ENCODE peak calls at places on chromosomes 6 and 20, in four cellular contexts. Z is astrocyte of the cerebellum, H is transverse colon, U is GM20000. G is an unnamed sample.

GRCh38 chr6:101114703-101115102 is 233.6 kb upstream of the ASCC3 start:
- DNase-seq in Z (peak), H (no peak), U (peak), G (peak)

GRCh38 chr6:3825331-3825831 is 23.8 kb upstream of the FAM50B start:
- DNase-seq in Z (no peak), H (no peak), U (no peak), G (no peak)

GRCh38 chr6:151247510-151247909 is 7.7 kb downstream of the AKAP12 start:
- DNase-seq in Z (no peak), H (no peak), U (no peak), G (no peak)

GRCh38 chr6:110545081-110545872 is 68.9 kb upstream of the SLC22A16 start:
- DNase-seq in Z (no peak), H (no peak), U (no peak), G (no peak)

GRCh38 chr20:37220255-37220654 is 40.9 kb upstream of the MROH8 start:
- DNase-seq in Z (no peak), H (no peak), U (no peak), G (no peak)

GRCh38 chr6:134421496-134421895 is 103.6 kb upstream of the SGK1 start:
- DNase-seq in Z (no peak), H (no peak), U (no peak), G (no peak)

GRCh38 chr6:169139179-169139971 is 114.3 kb downstream of the THBS2 start:
- DNase-seq in Z (no peak), H (no peak), U (no peak), G (no peak)

GRCh38 chr6:111763381-111763780 is 109.9 kb downstream of the FYN start:
- DNase-seq in Z (no peak), H (no peak), U (no peak), G (no peak)

GRCh38 chr6:106901062-106901461 is 73.5 kb downstream of the CD24 start:
- DNase-seq in Z (no peak), H (no peak), U (no peak), G (no peak)

GRCh38 chr6:108581237-108581931 is 20.7 kb downstream of the FOXO3 start:
- DNase-seq in Z (peak), H (no peak), U (no peak), G (no peak)

GRCh38 chr6:141451508-141452353 is 681.0 kb upstream of the GJE1 start:
- DNase-seq in Z (no peak), H (no peak), U (no peak), G (no peak)

GRCh38 chr6:47059216-47059885 is 17.2 kb upstream of the ADGRF1 start:
- DNase-seq in Z (no peak), H (no peak), U (no peak), G (no peak)

GRCh38 chr6:36843169-36843568 is 3.9 kb upstream of the CPNE5 start:
- DNase-seq in Z (no peak), H (no peak), U (no peak), G (no peak)

GRCh38 chr6:121726596-121726995 is 291.1 kb downstream of the GJA1 start:
- DNase-seq in Z (no peak), H (no peak), U (no peak), G (no peak)

GRCh38 chr20:32737371-32738223 is 5.7 kb downstream of the COMMD7 start:
- DNase-seq in Z (peak), H (no peak), U (no peak), G (no peak)

GRCh38 chr20:42483694-42484303 is 705.9 kb downstream of the PTPRT start:
- DNase-seq in Z (no peak), H (peak), U (no peak), G (peak)

GRCh38 chr6:24117016-24117415 is 9.0 kb upstream of the NRSN1 start:
- DNase-seq in Z (no peak), H (no peak), U (no peak), G (no peak)

GRCh38 chr6:16205377-16206144 is 32.8 kb upstream of the GMPR start:
- DNase-seq in Z (peak), H (no peak), U (peak), G (peak)

GRCh38 chr6:53320964-53321363 is 27.8 kb downstream of the ELOVL5 start:
- DNase-seq in Z (no peak), H (no peak), U (no peak), G (no peak)

GRCh38 chr6:89997456-89998445 is 103.5 kb downstream of the GJA10 start:
- DNase-seq in Z (peak), H (peak), U (no peak), G (no peak)

GRCh38 chr20:35305682-35306556 is 13.7 kb upstream of the FAM83C start:
- DNase-seq in Z (peak), H (peak), U (no peak), G (no peak)

GRCh38 chr6:140226637-140227036 is 852.2 kb upstream of the CITED2 start:
- DNase-seq in Z (no peak), H (no peak), U (no peak), G (no peak)

GRCh38 chr20:44733341-44734069 is 12.2 kb upstream of the KCNK15 start:
- DNase-seq in Z (peak), H (peak), U (peak), G (peak)

GRCh38 chr6:19690676-19691075 is 146.5 kb upstream of the ID4 start:
- DNase-seq in Z (no peak), H (no peak), U (no peak), G (no peak)

GRCh38 chr20:38298768-38299288 is 5.1 kb upstream of the BPI start:
- DNase-seq in Z (no peak), H (peak), U (no peak), G (no peak)

DNA sequence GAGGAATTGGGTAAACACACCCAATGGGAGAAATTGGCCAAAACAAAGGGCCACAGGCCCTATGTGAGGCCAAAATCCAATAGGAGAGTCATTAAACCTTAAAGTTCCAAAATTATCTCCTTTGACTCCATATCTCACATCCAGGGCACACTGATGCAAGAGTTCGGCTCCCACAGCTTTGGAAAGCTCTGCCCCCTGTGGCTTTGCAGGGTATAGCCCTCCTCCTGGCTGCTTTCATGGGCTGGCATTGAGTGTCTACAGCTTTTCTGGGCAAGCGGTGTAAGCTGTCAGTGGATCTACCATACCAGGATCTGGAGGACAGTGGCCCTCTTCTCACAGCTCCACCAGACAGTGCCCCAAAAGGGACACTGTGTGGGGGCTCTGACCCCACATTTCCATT is 160.5 kb downstream of the ADGRG6 start:
- DNase-seq in Z (no peak), H (no peak), U (no peak), G (no peak)
- TF ChIP-seq CTCF in Z (peak), H (no peak), U (no peak), G (no peak)

GRCh38 chr6:29976588-29977424 is 34.5 kb downstream of the HLA-A start:
- DNase-seq in Z (no peak), H (peak), U (peak), G (peak)
- TF ChIP-seq CTCF in Z (peak), H (peak), U (peak), G (no peak)

DNA sequence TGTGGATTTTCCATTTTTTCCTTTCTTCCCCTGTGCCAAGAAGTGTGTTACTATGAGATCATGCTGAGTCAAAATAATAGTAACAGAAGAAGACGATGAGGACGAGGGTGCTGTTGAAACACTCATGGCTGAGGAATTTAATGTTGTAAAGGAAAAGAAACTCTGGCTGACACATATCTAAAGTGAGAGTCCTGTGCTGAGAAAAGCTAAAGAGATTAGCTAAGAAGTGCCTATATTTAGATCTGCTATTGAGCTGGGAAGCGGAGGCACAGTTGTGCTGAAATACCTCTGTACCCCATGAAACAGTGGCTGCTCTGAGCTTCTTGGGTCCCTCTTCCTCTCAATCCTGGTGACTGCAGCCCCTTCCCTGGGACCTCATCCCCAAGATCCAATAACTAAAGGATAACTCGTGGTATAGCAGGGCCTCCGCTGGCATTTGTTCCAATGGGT is 1.1 kb upstream of the SYTL3 start:
- DNase-seq in Z (no peak), H (no peak), U (peak), G (no peak)
- TF ChIP-seq CTCF in Z (no peak), H (no peak), U (no peak), G (no peak)

GRCh38 chr20:6767536-6768227 is at the start of gene BMP2:
- DNase-seq in Z (no peak), H (peak), U (peak), G (peak)
- TF ChIP-seq CTCF in Z (no peak), H (no peak), U (no peak), G (no peak)

GRCh38 chr20:49447364-49447763 is 35.1 kb downstream of the KCNB1 start:
- DNase-seq in Z (no peak), H (no peak), U (no peak), G (no peak)

GRCh38 chr20:49446808-49447207 is 35.7 kb downstream of the KCNB1 start:
- DNase-seq in Z (no peak), H (peak), U (no peak), G (peak)

GRCh38 chr20:49450281-49450707 is 32.2 kb downstream of the KCNB1 start:
- DNase-seq in Z (no peak), H (no peak), U (no peak), G (no peak)

GRCh38 chr20:49447946-49448809 is 34.3 kb downstream of the KCNB1 start:
- DNase-seq in Z (no peak), H (no peak), U (no peak), G (no peak)

GRCh38 chr20:49448917-49449316 is 33.6 kb downstream of the KCNB1 start:
- DNase-seq in Z (no peak), H (no peak), U (no peak), G (no peak)
- TF ChIP-seq CTCF in Z (no peak), H (no peak), U (no peak), G (no peak)

DNA sequence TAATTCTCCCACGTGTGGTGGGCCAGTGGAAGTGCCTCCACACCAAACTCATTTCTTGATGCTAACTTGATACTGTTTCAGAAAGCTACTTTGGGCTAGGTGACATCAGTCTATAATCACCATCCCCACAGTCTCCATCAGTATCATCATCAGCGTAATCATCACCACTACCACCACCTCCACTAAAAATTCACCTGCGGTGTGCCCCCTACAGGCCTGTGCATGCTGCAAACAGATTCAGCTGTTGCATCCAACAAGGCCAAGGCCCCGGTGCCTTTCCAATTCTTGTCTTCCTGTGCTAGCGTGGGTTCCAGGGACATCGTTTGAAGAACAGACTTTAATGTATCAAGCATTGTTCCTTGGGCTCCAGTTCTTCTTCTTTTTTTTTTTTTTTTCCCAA is 201.3 kb upstream of the EXOC2 start:
- DNase-seq in Z (no peak), H (no peak), U (no peak), G (no peak)
- TF ChIP-seq CTCF in Z (no peak), H (no peak), U (no peak), G (no peak)

GRCh38 chr20:3646067-3646440 is 17.1 kb downstream of the GFRA4 start:
- DNase-seq in Z (no peak), H (no peak), U (no peak), G (no peak)

GRCh38 chr20:3645309-3646066 is 17.7 kb downstream of the GFRA4 start:
- DNase-seq in Z (no peak), H (no peak), U (no peak), G (no peak)

GRCh38 chr20:3647418-3647817 is 15.8 kb downstream of the GFRA4 start:
- DNase-seq in Z (no peak), H (no peak), U (no peak), G (no peak)

GRCh38 chr20:3648941-3649340 is 14.3 kb downstream of the GFRA4 start:
- DNase-seq in Z (no peak), H (no peak), U (no peak), G (no peak)

DNA sequence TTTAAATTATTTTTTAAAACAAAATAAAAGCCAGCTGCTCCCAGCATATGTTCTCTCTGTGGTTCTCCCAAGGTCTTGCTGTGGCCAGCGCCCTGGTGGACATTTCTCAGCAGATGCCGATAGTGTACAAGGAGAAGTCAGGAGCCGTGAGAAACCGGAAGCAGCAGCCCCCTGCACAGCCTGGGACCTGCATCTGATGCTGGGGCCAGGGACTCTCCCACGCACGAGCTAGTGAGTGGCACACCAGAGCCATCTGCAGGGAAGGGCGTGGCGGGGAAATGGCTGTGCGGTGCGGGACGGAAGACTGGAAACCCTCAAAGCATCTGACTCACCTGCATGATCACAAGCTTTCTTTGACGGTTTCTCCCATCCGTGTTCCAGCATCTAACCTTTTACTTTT is 16.5 kb downstream of the GFRA4 start:
- DNase-seq in Z (no peak), H (no peak), U (no peak), G (no peak)
- TF ChIP-seq CTCF in Z (no peak), H (no peak), U (no peak), G (no peak)

G was measured in nephron progenitor cell.